ENCODE peak calls at places on chromosomes 16 and 17, in ten cellular contexts. T, J, P, H, E, D, C, G, V and Z are unnamed samples.

GRCh38 chr16:9854665-9855064 is 327.6 kb downstream of the GRIN2A start:
- DNase-seq in G (no peak), C (no peak), H (no peak), D (no peak), P (no peak), J (peak), E (no peak), V (no peak), T (peak), Z (no peak)

GRCh38 chr16:71854369-71854948 is 8.7 kb downstream of the ATXN1L start:
- DNase-seq in E (no peak), P (no peak), H (no peak), T (no peak), J (no peak), D (no peak), V (no peak), G (no peak), C (no peak), Z (no peak)

GRCh38 chr17:19805006-19805405 is 56.9 kb upstream of the ALDH3A1 start:
- DNase-seq in D (peak), T (no peak), P (no peak), J (peak), G (no peak), E (no peak), H (no peak), V (no peak), C (no peak), Z (no peak)

GRCh38 chr16:53888222-53888621 is 184.3 kb downstream of the FTO start:
- DNase-seq in G (no peak), T (no peak), H (no peak), C (no peak), E (no peak), P (no peak), J (no peak), V (no peak), D (no peak), Z (no peak)

GRCh38 chr17:44961921-44962350 is 6.2 kb downstream of the C1QL1 start:
- DNase-seq in P (no peak), E (no peak), G (peak), J (peak), H (peak), V (no peak), T (no peak), C (no peak), D (no peak), Z (no peak)

GRCh38 chr16:88073201-88073721 is 122.0 kb downstream of the BANP start:
- DNase-seq in D (no peak), T (no peak), P (no peak), C (no peak), E (no peak), J (no peak), V (no peak), G (no peak), H (no peak), Z (no peak)

GRCh38 chr16:89392881-89393730 is 97.3 kb downstream of the ANKRD11 start:
- DNase-seq in P (no peak), D (no peak), G (peak), E (no peak), T (no peak), C (no peak), V (no peak), H (no peak), J (no peak), Z (no peak)

GRCh38 chr16:1181715-1182671 is 29.1 kb downstream of the CACNA1H start:
- DNase-seq in G (no peak), H (peak), C (peak), P (no peak), D (peak), J (peak), T (peak), V (peak), E (peak), Z (peak)

GRCh38 chr16:53732296-53732929 is 28.5 kb downstream of the FTO start:
- DNase-seq in C (no peak), P (no peak), H (peak), J (no peak), T (no peak), E (no peak), V (no peak), G (no peak), D (peak), Z (no peak)

GRCh38 chr17:70906808-70907207 is 737.5 kb downstream of the KCNJ2 start:
- DNase-seq in V (no peak), E (peak), C (no peak), P (peak), D (peak), H (peak), T (peak), G (no peak), J (peak), Z (no peak)

GRCh38 chr17:50905460-50905803 is 39.3 kb upstream of the TOB1 start:
- DNase-seq in H (no peak), J (no peak), C (no peak), T (no peak), E (no peak), G (peak), V (no peak), D (no peak), P (no peak), Z (no peak)

GRCh38 chr17:31825961-31826691 is 32.9 kb downstream of the COPRS start:
- DNase-seq in V (peak), H (peak), T (no peak), G (no peak), C (no peak), P (no peak), J (no peak), D (peak), E (no peak), Z (no peak)

GRCh38 chr17:62790554-62790953 is 17.6 kb downstream of the MARCHF10 start:
- DNase-seq in V (no peak), G (no peak), H (peak), J (peak), E (no peak), T (peak), D (peak), P (no peak), C (no peak), Z (peak)

GRCh38 chr16:70529051-70529777 is 5.6 kb downstream of the SF3B3 start:
- DNase-seq in V (no peak), H (peak), E (no peak), P (no peak), J (peak), G (no peak), D (peak), C (no peak), T (peak), Z (peak)
- TF ChIP-seq CTCF in V (no peak), H (peak), E (peak), P (peak), J (peak), G (no peak), D (peak), C (peak), T (peak), Z (peak)

DNA sequence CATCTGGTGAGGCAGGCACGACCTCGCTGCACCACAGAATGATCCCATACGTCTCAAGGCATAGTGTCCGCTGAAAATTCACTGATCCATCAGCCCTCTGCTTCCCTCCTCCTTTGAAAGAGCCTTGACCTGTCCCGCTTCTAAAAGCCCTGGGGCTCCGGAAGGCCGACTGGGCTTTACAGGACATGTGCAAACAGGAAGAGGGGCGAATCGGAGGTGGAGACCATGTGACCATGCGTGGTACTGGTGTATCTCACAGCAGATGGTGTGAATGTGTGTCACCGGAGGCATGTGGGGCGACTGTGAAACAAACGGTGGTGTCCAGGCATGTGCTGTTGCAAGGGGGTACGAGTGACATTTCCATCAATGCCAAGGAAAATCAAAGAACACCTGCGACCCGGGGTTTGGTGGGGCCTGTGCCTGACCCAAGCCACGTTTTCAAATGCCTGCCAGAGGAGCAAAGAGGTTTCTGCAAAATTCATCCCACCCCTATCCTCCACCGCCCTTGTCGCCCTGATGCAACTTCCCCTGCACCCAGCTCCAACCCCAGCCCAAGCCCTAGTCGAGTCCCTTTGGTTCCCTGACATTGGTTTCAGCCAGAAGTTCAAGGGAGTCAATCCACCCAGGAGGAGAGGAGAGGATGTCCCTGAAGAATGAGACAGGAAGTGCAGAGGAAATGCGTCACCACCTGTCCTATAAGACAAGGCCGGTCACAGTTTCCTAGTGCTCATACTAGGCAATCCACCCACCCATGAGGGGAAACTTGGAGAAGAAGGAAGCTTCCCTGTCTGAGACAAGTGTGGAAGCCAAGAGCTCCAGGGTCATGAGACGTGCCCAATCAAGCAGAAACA is 5.9 kb upstream of the KCNJ18 start:
- DNase-seq in J (no peak), D (no peak), G (no peak), E (no peak), H (no peak), V (no peak), C (no peak), P (no peak), T (no peak), Z (no peak)
- TF ChIP-seq CTCF in J (no peak), D (no peak), G (no peak), E (no peak), H (no peak), V (no peak), C (no peak), P (no peak), T (no peak), Z (no peak)

DNA sequence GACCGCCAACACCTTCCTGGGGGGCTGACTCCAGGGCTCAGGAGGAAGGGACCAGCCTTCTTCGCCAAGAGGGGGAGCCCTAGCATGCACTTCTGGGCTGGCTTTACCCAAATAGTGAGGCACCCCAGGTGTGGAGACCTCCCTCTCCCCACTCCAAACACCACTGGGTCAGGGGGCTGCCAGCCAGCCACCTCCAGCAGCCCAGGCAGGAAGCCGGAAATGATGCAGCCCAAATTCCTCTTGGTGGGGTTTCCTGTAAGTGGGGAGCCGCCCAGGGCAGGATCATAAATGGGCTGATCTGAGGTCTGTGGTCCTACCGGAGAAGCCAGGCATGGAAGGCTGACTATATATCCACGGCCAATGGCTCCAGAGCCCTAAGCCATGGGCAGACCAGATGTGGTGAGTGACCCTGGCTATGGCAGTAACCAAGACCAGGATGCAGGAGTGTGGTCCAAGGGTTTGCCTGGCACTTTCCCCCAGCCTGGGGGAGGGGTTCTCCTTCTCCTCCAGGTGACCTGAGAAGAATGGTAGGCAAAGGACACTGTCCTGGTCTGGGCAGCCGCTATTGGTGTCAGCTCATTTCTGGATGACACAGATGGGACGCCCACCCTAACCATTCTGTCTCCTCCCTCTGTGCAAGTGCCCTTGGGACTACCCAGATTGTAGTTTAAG is 4.2 kb downstream of the GIT1 start:
- DNase-seq in C (no peak), G (no peak), V (peak), T (no peak), H (peak), J (no peak), E (no peak), P (no peak), D (no peak), Z (no peak)
- TF ChIP-seq CTCF in C (no peak), G (no peak), V (no peak), T (peak), H (peak), J (peak), E (peak), P (no peak), D (peak), Z (peak)

DNA sequence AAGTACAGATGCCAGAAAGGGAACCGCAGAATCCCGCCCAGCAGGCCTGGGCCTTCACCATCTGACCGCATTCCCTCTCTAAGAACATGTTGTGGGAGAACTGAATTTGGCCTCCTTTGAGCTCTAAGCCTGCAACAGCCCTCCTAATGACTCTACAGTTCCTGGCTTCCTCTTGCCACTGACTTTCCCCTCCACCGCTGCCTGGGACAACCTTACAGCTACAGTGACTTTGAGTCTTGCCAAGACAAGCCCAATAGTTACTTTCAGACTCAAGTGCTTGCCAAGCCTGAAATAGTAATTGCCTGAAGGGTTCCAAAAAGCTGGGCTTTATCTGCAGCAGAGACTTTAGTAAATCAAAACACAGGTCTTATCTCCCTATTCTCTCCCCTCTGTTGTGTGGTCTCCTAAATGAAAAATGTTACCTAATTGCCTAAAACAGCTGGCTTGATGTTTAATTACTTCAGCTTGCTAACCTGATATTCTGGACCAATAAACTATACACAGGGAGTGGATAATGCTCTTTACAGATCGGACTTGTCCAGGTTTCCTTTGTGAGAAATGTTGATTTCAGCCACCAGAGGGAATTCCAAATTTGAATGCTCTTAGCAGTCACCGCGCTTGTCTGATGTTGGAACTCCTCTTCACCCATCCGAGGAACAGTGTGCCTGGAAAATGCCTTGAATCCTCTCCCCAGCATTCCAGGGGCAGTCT is 85.1 kb upstream of the TBX2 start:
- DNase-seq in G (no peak), V (no peak), E (no peak), T (no peak), C (peak), J (peak), D (peak), P (no peak), H (peak), Z (no peak)
- TF ChIP-seq CTCF in G (no peak), V (no peak), E (no peak), T (no peak), C (no peak), J (peak), D (peak), P (peak), H (peak), Z (peak)

GRCh38 chr16:19559242-19559910 is 3.9 kb downstream of the VPS35L start:
- DNase-seq in V (no peak), T (peak), J (peak), D (peak), E (peak), P (peak), G (no peak), H (peak), C (no peak), Z (peak)

GRCh38 chr16:19560078-19560477 is 4.6 kb downstream of the VPS35L start:
- DNase-seq in E (no peak), D (no peak), T (no peak), C (no peak), P (no peak), V (no peak), H (no peak), J (no peak), G (no peak), Z (no peak)

GRCh38 chr16:19549688-19550087 is 5.8 kb upstream of the VPS35L start:
- DNase-seq in P (no peak), C (no peak), E (no peak), T (no peak), D (no peak), H (no peak), J (no peak), V (no peak), G (no peak), Z (no peak)

GRCh38 chr16:19555938-19556778 is 655 bp downstream of the VPS35L start:
- DNase-seq in P (peak), V (no peak), G (peak), J (peak), T (peak), E (peak), D (peak), H (peak), C (no peak), Z (peak)

GRCh38 chr16:19555186-19555937 is at the start of gene VPS35L:
- DNase-seq in D (peak), T (peak), H (peak), V (peak), G (peak), J (peak), C (peak), E (peak), P (peak), Z (peak)
- TF ChIP-seq CTCF in D (peak), T (peak), H (peak), V (peak), G (peak), J (peak), C (peak), E (peak), P (peak), Z (peak)

GRCh38 chr16:5487728-5488127 is 390.1 kb upstream of the EEF2KMT start:
- DNase-seq in H (no peak), J (no peak), D (no peak), V (no peak), G (no peak), T (no peak), E (no peak), P (no peak), C (no peak), Z (no peak)

GRCh38 chr16:5496013-5496412 is 398.4 kb upstream of the EEF2KMT start:
- DNase-seq in E (no peak), T (no peak), V (no peak), D (no peak), C (no peak), G (no peak), J (no peak), P (no peak), H (no peak), Z (no peak)

GRCh38 chr16:5488581-5488980 is 391.0 kb upstream of the EEF2KMT start:
- DNase-seq in T (no peak), C (no peak), H (no peak), J (no peak), V (no peak), P (no peak), G (no peak), E (no peak), D (no peak), Z (no peak)

GRCh38 chr16:5490499-5490898 is 392.9 kb upstream of the EEF2KMT start:
- DNase-seq in D (no peak), E (peak), H (no peak), T (no peak), P (peak), G (peak), J (no peak), C (peak), V (peak), Z (no peak)
- TF ChIP-seq CTCF in D (no peak), E (peak), H (no peak), T (peak), P (peak), G (peak), J (peak), C (peak), V (peak), Z (peak)

DNA sequence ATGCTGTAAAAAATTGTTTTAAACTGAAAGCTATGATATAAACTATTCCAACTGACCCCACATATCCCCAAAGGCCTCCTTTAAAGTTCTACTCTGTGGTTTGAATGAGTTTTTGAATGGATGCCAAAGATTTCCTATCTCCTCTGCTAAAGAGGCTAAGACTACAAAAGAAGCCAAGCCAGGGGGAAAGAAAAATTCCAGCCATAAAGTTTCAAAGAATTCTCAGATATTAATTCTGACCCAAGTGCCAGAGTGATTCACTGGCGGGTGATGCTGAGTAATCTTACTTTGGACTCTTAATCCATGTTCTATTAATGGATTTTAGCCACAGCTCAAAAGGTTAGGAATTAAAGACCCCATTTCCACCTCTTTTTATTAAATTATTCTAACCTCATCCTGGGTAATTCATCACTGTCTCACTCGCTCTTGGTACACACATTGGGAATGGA is 60.7 kb downstream of the HS3ST3A1 start:
- DNase-seq in P (no peak), C (no peak), H (peak), E (no peak), V (no peak), G (no peak), D (peak), J (peak), T (peak), Z (peak)
- TF ChIP-seq CTCF in P (no peak), C (no peak), H (no peak), E (no peak), V (no peak), G (no peak), D (no peak), J (no peak), T (no peak), Z (no peak)